ENCODE peak calls at places on chromosomes 1 and 21, in four cellular contexts. J is OCI-LY7, R is lower leg skin, Y is pancreas. U is an unnamed sample.

GRCh38 chr1:36304970-36305914 is 926 bp upstream of the SH3D21 start:
- DNase-seq in J (no peak), R (no peak), Y (no peak), U (no peak)

GRCh38 chr1:204348197-204348596 is 11.5 kb downstream of the PLEKHA6 start:
- DNase-seq in J (no peak), R (no peak), Y (no peak), U (no peak)

GRCh38 chr1:40404670-40405462 is 31.3 kb downstream of the SMAP2 start:
- DNase-seq in J (peak), R (no peak), Y (no peak), U (peak)

GRCh38 chr1:43448955-43449707 is 4.6 kb downstream of the HYI start:
- DNase-seq in J (no peak), R (no peak), Y (no peak), U (no peak)

GRCh38 chr1:192579319-192579738 is 3.8 kb downstream of the RGS1 start:
- DNase-seq in J (no peak), R (no peak), Y (no peak), U (no peak)

GRCh38 chr1:204171751-204172178 is 5.6 kb upstream of the REN start:
- DNase-seq in J (no peak), R (no peak), Y (no peak), U (peak)

GRCh38 chr1:177164380-177165068 is at the start of gene ASTN1:
- DNase-seq in J (no peak), R (no peak), Y (no peak), U (no peak)

GRCh38 chr1:73593379-73593778 is 604.6 kb downstream of the LRRIQ3 start:
- DNase-seq in J (no peak), R (no peak), Y (peak), U (peak)

GRCh38 chr1:10667815-10668214 is 128.6 kb downstream of the CASZ1 start:
- DNase-seq in J (no peak), R (no peak), Y (no peak), U (no peak)

GRCh38 chr1:98325646-98326441 is 335.7 kb upstream of the SNX7 start:
- DNase-seq in J (no peak), R (peak), Y (peak), U (peak)

DNA sequence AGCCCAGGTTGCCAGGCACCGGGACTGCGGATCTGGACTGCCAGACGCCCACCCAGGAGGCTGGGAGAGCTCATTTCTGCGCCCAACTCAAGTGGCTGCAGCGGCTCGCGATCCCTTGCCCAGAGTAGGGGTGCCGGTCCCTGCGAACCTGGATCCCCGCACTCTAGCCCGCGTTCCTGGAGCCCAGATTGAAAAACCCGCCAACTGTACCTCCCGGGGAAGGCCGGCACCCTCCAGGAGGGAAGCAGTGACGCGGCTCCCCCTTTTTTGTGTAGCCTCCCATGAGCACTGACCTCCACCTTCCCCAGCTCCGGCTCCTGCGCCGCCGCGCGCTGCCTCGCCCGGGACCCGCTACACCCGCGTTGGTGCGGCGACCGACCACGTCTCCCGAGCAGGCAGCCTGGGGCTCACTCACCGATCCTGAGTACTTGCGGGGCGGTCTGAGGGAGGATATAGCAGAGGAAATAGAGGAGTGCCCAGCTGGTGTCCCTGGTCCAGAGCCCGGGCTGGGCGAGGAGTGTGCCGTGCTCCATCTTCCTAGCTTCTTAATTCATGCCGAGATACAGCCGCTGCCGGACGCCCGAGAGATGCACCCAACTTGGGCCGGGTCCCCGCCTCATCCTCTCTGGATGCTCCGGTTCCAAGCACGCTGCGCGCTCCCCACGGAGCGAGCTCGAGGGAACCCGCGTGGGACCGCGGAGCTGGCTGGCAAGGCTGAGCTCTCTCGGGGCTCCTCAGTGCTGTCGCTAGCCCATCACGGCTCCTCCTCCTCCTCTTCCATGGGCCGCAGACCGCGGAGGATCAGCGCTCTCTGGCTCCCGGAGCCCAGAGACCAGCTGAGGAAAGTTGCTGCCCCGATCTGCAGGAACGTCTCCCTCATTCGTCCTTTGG is 583 bp downstream of the GRIK1 start:
- DNase-seq in J (no peak), R (no peak), Y (no peak), U (no peak)
- H3K4me3 ChIP-seq in J (no peak), R (no peak), Y (peak), U (peak)

GRCh38 chr1:81377406-81377805 is 423.3 kb upstream of the ADGRL2 start:
- DNase-seq in J (no peak), R (no peak), Y (no peak), U (no peak)
- TF ChIP-seq CTCF in J (no peak), R (no peak), Y (no peak), U (no peak)

DNA sequence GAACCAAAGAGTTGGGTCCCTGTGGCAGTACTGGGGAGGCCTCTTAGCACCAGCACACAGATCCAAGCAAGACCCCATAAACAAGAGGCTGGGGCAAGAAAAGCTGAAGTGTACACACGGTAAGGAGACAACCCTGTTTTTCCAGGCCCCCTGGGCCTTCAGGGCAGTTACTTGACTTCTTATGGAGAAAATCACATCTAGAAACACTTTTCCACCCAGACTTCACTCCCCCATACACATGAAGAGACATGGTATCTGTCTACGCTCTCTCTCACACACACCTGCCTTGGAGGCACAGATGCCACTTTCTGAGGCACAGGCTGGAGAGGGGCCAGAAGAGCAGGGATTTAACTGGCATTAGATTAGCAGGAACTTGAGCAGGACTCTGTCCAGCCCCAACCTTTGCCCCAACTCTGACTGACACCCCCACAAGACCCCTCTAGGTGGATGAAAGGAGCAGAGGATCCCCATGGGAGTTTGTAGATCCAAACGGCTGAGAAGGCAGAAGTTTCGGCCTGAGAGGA is 2.2 kb downstream of the CERS2 start:
- DNase-seq in J (no peak), R (no peak), Y (no peak), U (no peak)
- H3K4me3 ChIP-seq in J (peak), R (no peak), Y (peak), U (peak)

GRCh38 chr1:183583466-183583865 is 6.8 kb downstream of the NCF2 start:
- DNase-seq in J (no peak), R (no peak), Y (no peak), U (peak)

GRCh38 chr1:183582021-183582746 is 8.1 kb downstream of the NCF2 start:
- DNase-seq in J (no peak), R (no peak), Y (no peak), U (no peak)

GRCh38 chr1:183577897-183578470 is 12.3 kb downstream of the NCF2 start:
- DNase-seq in J (no peak), R (no peak), Y (no peak), U (no peak)

GRCh38 chr1:183578846-183579245 is 11.4 kb downstream of the NCF2 start:
- DNase-seq in J (no peak), R (no peak), Y (no peak), U (peak)

GRCh38 chr1:183580281-183580682 is 10.0 kb downstream of the NCF2 start:
- DNase-seq in J (peak), R (peak), Y (no peak), U (peak)
- TF ChIP-seq CTCF in J (peak), R (no peak), Y (no peak), U (no peak)

DNA sequence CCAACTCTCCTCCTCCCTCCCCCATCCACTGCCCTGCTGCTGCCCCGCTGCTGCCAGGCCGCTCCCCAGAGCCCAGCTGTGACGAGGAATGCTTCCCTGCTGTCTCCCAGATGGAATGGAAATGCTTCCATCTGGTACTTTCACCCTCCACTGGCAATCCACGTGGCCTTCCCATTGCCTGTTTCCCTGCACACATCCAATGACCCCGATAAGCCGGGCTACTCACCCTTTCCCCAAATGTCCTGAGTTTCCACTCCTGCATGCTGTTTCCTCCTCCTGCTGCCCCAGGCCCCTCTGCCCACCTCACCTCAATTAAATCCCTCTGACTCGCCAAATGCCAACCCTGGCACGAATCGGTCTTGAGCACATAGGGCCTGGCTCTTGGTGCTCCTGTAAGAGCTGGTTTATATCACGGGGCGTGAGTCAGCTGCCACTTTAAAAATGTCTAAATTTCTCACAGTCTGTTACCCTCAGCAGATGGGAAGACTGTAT is 36.4 kb downstream of the MRAP start:
- DNase-seq in J (no peak), R (no peak), Y (no peak), U (peak)
- H3K4me3 ChIP-seq in J (no peak), R (no peak), Y (no peak), U (no peak)

DNA sequence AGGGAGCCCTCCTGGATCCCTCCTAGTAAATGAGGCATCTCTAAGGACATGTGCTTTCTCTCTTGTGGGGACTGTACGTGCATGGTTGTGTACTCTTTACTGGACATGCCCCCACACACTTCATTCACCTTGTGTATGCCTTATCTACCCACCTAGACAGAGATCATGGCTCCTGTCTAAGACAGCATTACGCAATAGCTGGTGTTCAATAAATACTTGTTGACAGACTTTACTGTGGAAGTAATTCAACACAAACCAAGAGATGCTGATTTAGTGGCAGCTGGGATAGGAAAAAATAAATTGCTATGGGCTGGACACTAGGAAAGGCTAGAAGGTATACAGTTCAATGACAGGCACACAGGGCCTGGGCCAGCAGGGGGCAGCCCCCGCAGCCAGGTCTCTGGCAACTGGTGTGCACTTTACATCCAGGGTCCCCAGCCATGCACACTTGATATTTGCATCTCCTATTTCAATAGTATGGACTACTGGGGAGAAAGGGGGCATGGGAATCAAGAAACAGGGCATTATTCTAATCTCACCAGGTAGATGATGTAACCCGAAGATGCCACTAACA is 24.2 kb downstream of the TRABD2B start:
- DNase-seq in J (no peak), R (no peak), Y (no peak), U (no peak)
- TF ChIP-seq CTCF in J (peak), R (no peak), Y (no peak), U (peak)

GRCh38 chr1:92210701-92211100 is 7.0 kb upstream of the C1orf146 start:
- DNase-seq in J (no peak), R (no peak), Y (no peak), U (no peak)
- H3K4me3 ChIP-seq in J (no peak), R (no peak), Y (no peak), U (no peak)

DNA sequence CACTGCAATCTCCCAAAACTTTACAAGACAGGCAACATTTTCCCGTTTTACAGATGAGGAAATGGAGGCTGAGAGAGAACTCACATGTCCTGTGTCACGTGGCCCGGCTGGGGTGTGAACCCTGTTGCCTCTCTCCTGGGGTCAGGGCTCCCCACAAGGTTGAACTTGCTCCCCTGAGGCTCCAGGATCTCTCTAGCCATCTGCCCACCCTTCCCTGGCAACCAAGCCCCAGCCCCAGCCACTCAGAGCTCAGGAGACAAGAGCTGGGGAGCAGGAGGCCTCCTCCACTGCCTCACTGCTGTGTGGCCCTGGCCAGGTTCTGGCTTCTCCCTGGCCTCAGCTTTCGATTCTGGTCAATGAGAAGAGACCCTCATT is 11.8 kb downstream of the LAPTM5 start:
- DNase-seq in J (no peak), R (no peak), Y (no peak), U (no peak)
- TF ChIP-seq CTCF in J (no peak), R (no peak), Y (no peak), U (no peak)

DNA sequence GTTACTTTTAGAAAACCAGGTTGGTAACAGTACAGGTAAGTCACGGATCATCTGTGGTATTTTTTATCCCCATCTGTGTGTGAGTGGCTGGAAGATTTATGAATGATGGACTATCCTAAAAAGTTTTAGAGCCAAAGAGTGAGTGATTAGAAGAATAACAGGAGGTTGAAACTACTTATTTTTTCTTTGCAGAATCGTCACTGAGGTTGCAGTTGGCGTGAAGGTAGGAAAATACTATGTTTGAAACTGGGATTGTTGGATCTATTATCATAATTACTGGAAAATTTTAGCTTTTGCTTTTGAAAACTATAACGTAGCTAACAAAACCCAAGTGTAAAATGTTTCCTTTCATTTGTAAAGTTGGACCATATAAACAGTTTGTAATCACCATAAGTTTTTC is 1.8 kb downstream of the PTBP2 start:
- DNase-seq in J (no peak), R (no peak), Y (no peak), U (no peak)
- H3K4me3 ChIP-seq in J (peak), R (no peak), Y (peak), U (peak)

GRCh38 chr1:80048706-80049105 is 1042.2 kb upstream of the ADGRL4 start:
- DNase-seq in J (no peak), R (no peak), Y (no peak), U (no peak)
- TF ChIP-seq CTCF in J (no peak), R (no peak), Y (no peak), U (no peak)